ENCODE peak calls at places on chromosome 12, in six cellular contexts. One of them, this sample, is unnamed. For H3K79me2, the result is how much of the 10 kb centered on the place peaks cover.

GRCh38 chr12:58413794-58414193 is 472.4 kb downstream of the ATP23 start:
- DNase-seq in fibroblast of lung: peak
- DNase-seq in OCI-LY7: no peak
- DNase-seq in astrocyte: peak
- DNase-seq in neural progenitor cell: no peak
- DNase-seq in PC-9: peak
- DNase-seq in this sample: peak

GRCh38 chr12:57899010-57899662 is 42.2 kb upstream of the ATP23 start:
- DNase-seq in PC-9: no peak
- DNase-seq in fibroblast of lung: peak
- DNase-seq in OCI-LY7: peak
- DNase-seq in neural progenitor cell: no peak
- DNase-seq in astrocyte: peak
- DNase-seq in this sample: peak

GRCh38 chr12:72017054-72017651 is 78.5 kb downstream of the TPH2 start:
- DNase-seq in PC-9: peak
- DNase-seq in neural progenitor cell: peak
- DNase-seq in OCI-LY7: peak
- DNase-seq in fibroblast of lung: peak
- DNase-seq in astrocyte: peak
- DNase-seq in this sample: peak

GRCh38 chr12:120413901-120414695 is 23.8 kb upstream of the COX6A1 start:
- DNase-seq in OCI-LY7: no peak
- DNase-seq in neural progenitor cell: peak
- DNase-seq in astrocyte: no peak
- DNase-seq in fibroblast of lung: no peak
- DNase-seq in PC-9: no peak
- DNase-seq in this sample: no peak

GRCh38 chr12:55743967-55744931 is 1.3 kb downstream of the GDF11 start:
- DNase-seq in OCI-LY7: peak
- DNase-seq in astrocyte: no peak
- DNase-seq in neural progenitor cell: peak
- DNase-seq in fibroblast of lung: no peak
- DNase-seq in PC-9: no peak
- DNase-seq in this sample: peak

GRCh38 chr12:76765598-76765997 is 1.7 kb downstream of the ZDHHC17 start:
- DNase-seq in neural progenitor cell: no peak
- DNase-seq in fibroblast of lung: no peak
- DNase-seq in PC-9: no peak
- DNase-seq in OCI-LY7: no peak
- DNase-seq in astrocyte: no peak
- DNase-seq in this sample: no peak

GRCh38 chr12:49057888-49058287 is 2.7 kb downstream of the KMT2D start:
- DNase-seq in neural progenitor cell: peak
- DNase-seq in astrocyte: no peak
- DNase-seq in fibroblast of lung: no peak
- DNase-seq in PC-9: no peak
- DNase-seq in OCI-LY7: no peak
- DNase-seq in this sample: peak

GRCh38 chr12:59736359-59736758 is 140.5 kb downstream of the SLC16A7 start:
- DNase-seq in neural progenitor cell: no peak
- DNase-seq in OCI-LY7: no peak
- DNase-seq in fibroblast of lung: no peak
- DNase-seq in PC-9: no peak
- DNase-seq in astrocyte: no peak
- DNase-seq in this sample: no peak

GRCh38 chr12:50174971-50175715 is 8.0 kb upstream of the CERS5 start:
- DNase-seq in astrocyte: peak
- DNase-seq in PC-9: peak
- DNase-seq in OCI-LY7: peak
- DNase-seq in fibroblast of lung: peak
- DNase-seq in neural progenitor cell: peak
- DNase-seq in this sample: peak

GRCh38 chr12:49702676-49703228 is 4.5 kb downstream of the FMNL3 start:
- DNase-seq in OCI-LY7: no peak
- DNase-seq in fibroblast of lung: peak
- DNase-seq in PC-9: no peak
- DNase-seq in neural progenitor cell: no peak
- DNase-seq in astrocyte: peak
- DNase-seq in this sample: no peak

GRCh38 chr12:111788178-111788654 is 21.5 kb downstream of the ALDH2 start:
- DNase-seq in fibroblast of lung: no peak
- DNase-seq in OCI-LY7: peak
- DNase-seq in neural progenitor cell: peak
- DNase-seq in PC-9: no peak
- DNase-seq in astrocyte: no peak
- DNase-seq in this sample: peak

GRCh38 chr12:108839011-108839889 is 18.1 kb downstream of the SSH1 start:
- DNase-seq in neural progenitor cell: no peak
- DNase-seq in PC-9: no peak
- DNase-seq in OCI-LY7: no peak
- DNase-seq in fibroblast of lung: peak
- DNase-seq in astrocyte: peak
- DNase-seq in this sample: no peak

GRCh38 chr12:25979563-25979962 is 21.1 kb downstream of the RASSF8 start:
- DNase-seq in neural progenitor cell: no peak
- DNase-seq in OCI-LY7: no peak
- DNase-seq in astrocyte: no peak
- DNase-seq in PC-9: no peak
- DNase-seq in fibroblast of lung: peak
- DNase-seq in this sample: no peak

GRCh38 chr12:121536929-121537813 is 43.7 kb downstream of the KDM2B start:
- DNase-seq in fibroblast of lung: peak
- DNase-seq in neural progenitor cell: peak
- DNase-seq in OCI-LY7: peak
- DNase-seq in PC-9: peak
- DNase-seq in astrocyte: peak
- DNase-seq in this sample: peak

GRCh38 chr12:112199136-112199535 is 73.8 kb downstream of the TRAFD1 start:
- DNase-seq in neural progenitor cell: no peak
- DNase-seq in fibroblast of lung: no peak
- DNase-seq in astrocyte: no peak
- DNase-seq in PC-9: no peak
- DNase-seq in OCI-LY7: no peak
- DNase-seq in this sample: no peak

GRCh38 chr12:107749094-107749493 is 11.8 kb downstream of the PRDM4 start:
- DNase-seq in neural progenitor cell: no peak
- DNase-seq in astrocyte: no peak
- DNase-seq in OCI-LY7: no peak
- DNase-seq in fibroblast of lung: peak
- DNase-seq in PC-9: no peak
- DNase-seq in this sample: peak
- H3K79me2 ChIP-seq in neural progenitor cell: under half
- H3K79me2 ChIP-seq in astrocyte: half or more
- H3K79me2 ChIP-seq in OCI-LY7: under half
- H3K79me2 ChIP-seq in fibroblast of lung: under half
- H3K79me2 ChIP-seq in PC-9: under half
- H3K79me2 ChIP-seq in this sample: half or more

GRCh38 chr12:80698266-80698665 is 9.2 kb upstream of the MYF6 start:
- DNase-seq in astrocyte: no peak
- DNase-seq in neural progenitor cell: no peak
- DNase-seq in PC-9: no peak
- DNase-seq in OCI-LY7: no peak
- DNase-seq in fibroblast of lung: no peak
- DNase-seq in this sample: no peak

GRCh38 chr12:80700327-80700726 is 7.1 kb upstream of the MYF6 start:
- DNase-seq in neural progenitor cell: no peak
- DNase-seq in OCI-LY7: no peak
- DNase-seq in PC-9: no peak
- DNase-seq in astrocyte: no peak
- DNase-seq in fibroblast of lung: no peak
- DNase-seq in this sample: no peak

GRCh38 chr12:80701388-80701787 is 6.0 kb upstream of the MYF6 start:
- DNase-seq in fibroblast of lung: peak
- DNase-seq in astrocyte: peak
- DNase-seq in neural progenitor cell: no peak
- DNase-seq in OCI-LY7: no peak
- DNase-seq in PC-9: no peak
- DNase-seq in this sample: no peak

GRCh38 chr12:80697270-80697887 is 10.1 kb upstream of the MYF6 start:
- DNase-seq in astrocyte: no peak
- DNase-seq in OCI-LY7: no peak
- DNase-seq in fibroblast of lung: no peak
- DNase-seq in neural progenitor cell: no peak
- DNase-seq in PC-9: no peak
- DNase-seq in this sample: no peak

GRCh38 chr12:80698847-80699542 is 8.4 kb upstream of the MYF6 start:
- DNase-seq in astrocyte: peak
- DNase-seq in PC-9: no peak
- DNase-seq in OCI-LY7: no peak
- DNase-seq in neural progenitor cell: no peak
- DNase-seq in fibroblast of lung: peak
- DNase-seq in this sample: no peak
- H3K4me2 ChIP-seq in astrocyte: no peak
- H3K4me2 ChIP-seq in PC-9: no peak
- H3K4me2 ChIP-seq in OCI-LY7: no peak
- H3K4me2 ChIP-seq in neural progenitor cell: no peak
- H3K4me2 ChIP-seq in fibroblast of lung: no peak
- H3K4me2 ChIP-seq in this sample: no peak

GRCh38 chr12:27335364-27336145 is 2.9 kb downstream of the BMAL2 start:
- DNase-seq in PC-9: peak
- DNase-seq in OCI-LY7: no peak
- DNase-seq in fibroblast of lung: peak
- DNase-seq in astrocyte: peak
- DNase-seq in neural progenitor cell: no peak
- DNase-seq in this sample: peak
- H3K79me2 ChIP-seq in PC-9: half or more
- H3K79me2 ChIP-seq in OCI-LY7: under half
- H3K79me2 ChIP-seq in fibroblast of lung: half or more
- H3K79me2 ChIP-seq in astrocyte: half or more
- H3K79me2 ChIP-seq in neural progenitor cell: under half
- H3K79me2 ChIP-seq in this sample: half or more

GRCh38 chr12:10234562-10234961 is 21.9 kb downstream of the GABARAPL1 start:
- DNase-seq in PC-9: no peak
- DNase-seq in OCI-LY7: no peak
- DNase-seq in fibroblast of lung: no peak
- DNase-seq in astrocyte: no peak
- DNase-seq in neural progenitor cell: no peak
- DNase-seq in this sample: no peak

GRCh38 chr12:10236720-10237119 is 24.0 kb downstream of the GABARAPL1 start:
- DNase-seq in PC-9: no peak
- DNase-seq in neural progenitor cell: no peak
- DNase-seq in astrocyte: no peak
- DNase-seq in fibroblast of lung: no peak
- DNase-seq in OCI-LY7: no peak
- DNase-seq in this sample: no peak

GRCh38 chr12:10241781-10242180 is 29.1 kb downstream of the GABARAPL1 start:
- DNase-seq in fibroblast of lung: no peak
- DNase-seq in neural progenitor cell: no peak
- DNase-seq in astrocyte: no peak
- DNase-seq in PC-9: no peak
- DNase-seq in OCI-LY7: no peak
- DNase-seq in this sample: no peak

GRCh38 chr12:10241276-10241675 is 28.6 kb downstream of the GABARAPL1 start:
- DNase-seq in PC-9: no peak
- DNase-seq in neural progenitor cell: no peak
- DNase-seq in fibroblast of lung: peak
- DNase-seq in OCI-LY7: no peak
- DNase-seq in astrocyte: peak
- DNase-seq in this sample: no peak

DNA sequence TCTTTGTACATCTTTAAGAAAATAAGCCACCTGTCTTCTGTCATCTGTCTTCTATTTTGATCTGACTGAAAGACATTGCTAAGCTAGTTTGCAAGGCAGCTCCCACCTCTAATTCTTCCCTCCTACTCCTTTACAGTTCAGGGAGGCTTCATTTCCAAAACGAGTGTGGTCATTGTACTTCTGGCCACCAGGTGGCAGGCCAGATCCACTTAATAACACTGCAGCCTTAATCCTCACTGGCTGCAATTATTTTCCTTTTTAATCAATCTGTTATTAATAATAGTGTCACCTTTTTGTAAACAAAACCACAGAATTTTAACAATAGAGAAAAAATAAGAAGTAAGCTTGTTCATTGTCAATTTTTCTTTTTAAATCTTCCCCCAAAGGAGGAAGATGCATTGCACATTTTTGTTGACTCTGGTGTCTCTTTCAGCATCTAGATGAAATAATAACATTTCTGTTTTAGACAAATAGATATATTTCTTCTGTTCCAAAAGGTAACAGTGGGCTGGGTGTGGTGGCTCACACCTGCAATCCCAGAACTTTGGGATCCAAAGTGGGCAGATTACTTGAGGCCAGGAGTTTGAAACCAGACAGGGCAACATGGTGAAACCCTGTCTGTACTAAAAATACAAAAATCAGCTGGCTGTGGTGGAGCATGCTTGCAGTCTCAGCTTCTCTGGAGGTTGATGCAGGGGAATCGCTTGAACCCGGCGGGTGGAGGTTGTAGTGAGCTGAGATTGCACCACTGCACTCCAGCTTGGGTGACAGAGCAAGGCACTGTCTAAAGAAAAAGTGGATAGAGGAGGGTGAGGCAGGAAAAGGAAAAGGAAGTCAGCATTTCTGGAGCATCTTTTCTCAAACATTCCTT is 23.3 kb downstream of the GABARAPL1 start:
- DNase-seq in OCI-LY7: peak
- DNase-seq in fibroblast of lung: peak
- DNase-seq in PC-9: peak
- DNase-seq in neural progenitor cell: peak
- DNase-seq in astrocyte: no peak
- DNase-seq in this sample: peak
- H3K4me2 ChIP-seq in OCI-LY7: no peak
- H3K4me2 ChIP-seq in fibroblast of lung: no peak
- H3K4me2 ChIP-seq in PC-9: no peak
- H3K4me2 ChIP-seq in neural progenitor cell: no peak
- H3K4me2 ChIP-seq in astrocyte: no peak
- H3K4me2 ChIP-seq in this sample: no peak

DNA sequence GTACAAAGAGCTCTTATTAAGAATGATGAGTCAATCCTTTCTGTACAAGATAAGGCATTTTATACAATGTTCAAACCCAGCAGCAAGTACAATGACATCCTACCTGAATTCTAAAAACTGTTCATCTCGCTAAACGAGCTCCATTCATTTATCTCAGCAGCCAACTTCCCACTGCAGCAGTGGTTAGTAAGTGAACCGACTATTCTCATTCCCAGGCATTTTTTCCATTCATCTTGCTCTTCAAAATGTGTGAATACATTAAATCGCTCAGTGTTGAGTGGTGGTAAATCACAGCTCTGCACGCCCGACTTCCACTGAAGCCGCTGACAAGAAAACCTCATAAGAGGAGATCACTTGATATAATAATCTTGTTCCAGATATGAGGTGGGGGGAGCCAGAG is 746.2 kb upstream of the USP15 start:
- DNase-seq in fibroblast of lung: no peak
- DNase-seq in PC-9: no peak
- DNase-seq in neural progenitor cell: no peak
- DNase-seq in astrocyte: no peak
- DNase-seq in OCI-LY7: no peak
- DNase-seq in this sample: no peak
- H3K79me2 ChIP-seq in fibroblast of lung: under half
- H3K79me2 ChIP-seq in PC-9: under half
- H3K79me2 ChIP-seq in neural progenitor cell: under half
- H3K79me2 ChIP-seq in astrocyte: under half
- H3K79me2 ChIP-seq in OCI-LY7: under half
- H3K79me2 ChIP-seq in this sample: under half

DNA sequence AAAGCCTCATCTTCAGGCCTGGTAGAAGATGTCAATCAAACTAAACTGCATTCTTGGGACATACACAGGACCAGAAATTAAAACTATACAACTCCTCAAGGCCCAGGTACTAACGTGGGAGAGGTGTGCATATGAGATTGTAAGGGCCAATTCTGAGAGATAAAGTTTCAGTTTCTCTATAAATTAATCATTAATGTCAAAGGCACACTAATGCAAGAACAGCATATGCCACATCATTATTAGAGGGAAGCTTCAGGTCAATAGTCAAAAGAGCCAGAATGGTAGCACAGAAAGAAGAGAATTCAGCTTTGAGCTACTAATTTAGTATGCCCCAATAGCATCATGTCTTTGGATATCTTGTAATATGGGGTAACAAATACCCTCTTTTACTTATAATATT is 744.9 kb upstream of the MGAT4C start:
- DNase-seq in fibroblast of lung: no peak
- DNase-seq in OCI-LY7: no peak
- DNase-seq in astrocyte: no peak
- DNase-seq in neural progenitor cell: no peak
- DNase-seq in PC-9: no peak
- DNase-seq in this sample: no peak
- H3K4me2 ChIP-seq in fibroblast of lung: no peak
- H3K4me2 ChIP-seq in OCI-LY7: no peak
- H3K4me2 ChIP-seq in astrocyte: no peak
- H3K4me2 ChIP-seq in neural progenitor cell: no peak
- H3K4me2 ChIP-seq in PC-9: no peak
- H3K4me2 ChIP-seq in this sample: no peak

This sample was measured in osteoblast.